ENCODE peak calls at places on chromosomes 7 and 10, in seven cellular contexts. A, L, K, H, Y, N and J are unnamed samples. For H3K27me3 and H3K36me3, the result is how much of the 10 kb centered on the place peaks cover.

GRCh38 chr10:127889605-127890195 is 3.0 kb downstream of the CLRN3 start:
- DNase-seq in A (no peak), L (no peak), K (peak), H (no peak), Y (no peak), N (no peak), J (no peak)

GRCh38 chr7:147492621-147493020 is 1097.9 kb upstream of the C7orf33 start:
- DNase-seq in A (no peak), L (no peak), K (peak), H (no peak), Y (no peak), N (no peak), J (no peak)

GRCh38 chr10:4131407-4132215 is 346.6 kb upstream of the KLF6 start:
- DNase-seq in A (peak), L (no peak), K (peak), H (no peak), Y (no peak), N (no peak), J (no peak)

GRCh38 chr10:52387744-52388143 is 73.7 kb downstream of the DKK1 start:
- DNase-seq in A (no peak), L (no peak), K (no peak), H (no peak), Y (no peak), N (no peak), J (no peak)

GRCh38 chr7:119197872-119198527 is 973.5 kb downstream of the ANKRD7 start:
- DNase-seq in A (no peak), L (peak), K (peak), H (no peak), Y (peak), N (peak), J (peak)

GRCh38 chr7:35647171-35647574 is 47.8 kb downstream of the HERPUD2 start:
- DNase-seq in A (no peak), L (no peak), K (no peak), H (no peak), Y (peak), N (no peak), J (peak)

GRCh38 chr10:89278034-89278535 is 23.8 kb upstream of the IFIT2 start:
- DNase-seq in A (no peak), L (peak), K (peak), H (no peak), Y (no peak), N (peak), J (no peak)

GRCh38 chr10:110083884-110084283 is 76.1 kb downstream of the ADD3 start:
- DNase-seq in A (no peak), L (no peak), K (peak), H (no peak), Y (no peak), N (no peak), J (no peak)

GRCh38 chr7:137579913-137580640 is 236.5 kb upstream of the PTN start:
- DNase-seq in A (no peak), L (no peak), K (peak), H (no peak), Y (no peak), N (no peak), J (no peak)

DNA sequence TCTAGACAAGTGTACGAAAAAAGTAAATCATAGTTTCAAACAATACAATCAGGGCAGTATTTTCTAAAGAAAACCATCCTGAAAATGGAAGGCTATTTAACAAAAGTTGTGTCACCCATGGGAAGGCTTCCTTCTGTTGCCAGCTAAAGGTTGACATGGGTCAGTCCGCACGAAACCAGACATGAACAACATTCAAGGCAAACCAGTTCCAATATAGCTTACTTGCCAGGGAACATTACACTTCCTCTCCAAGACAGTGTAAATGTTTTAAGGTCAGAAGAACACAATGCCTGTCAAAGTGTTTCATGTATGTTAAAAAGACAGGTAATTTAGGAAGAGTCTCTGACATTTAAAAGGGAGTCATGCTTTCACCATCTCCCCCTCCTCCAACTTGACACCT is 69.7 kb downstream of the CACNA2D1 start:
- DNase-seq in A (no peak), L (no peak), K (no peak), H (no peak), Y (no peak), N (no peak), J (no peak)
- H3K27me3 ChIP-seq in A (under half), L (under half), K (under half), H (under half), Y (under half), N (under half), J (under half)

GRCh38 chr7:50411333-50412028 is 38.7 kb downstream of the FIGNL1 start:
- DNase-seq in A (no peak), L (no peak), K (no peak), H (no peak), Y (no peak), N (no peak), J (no peak)
- H3K36me3 ChIP-seq in A (under half), L (under half), K (under half), H (under half), Y (under half), N (under half), J (under half)

DNA sequence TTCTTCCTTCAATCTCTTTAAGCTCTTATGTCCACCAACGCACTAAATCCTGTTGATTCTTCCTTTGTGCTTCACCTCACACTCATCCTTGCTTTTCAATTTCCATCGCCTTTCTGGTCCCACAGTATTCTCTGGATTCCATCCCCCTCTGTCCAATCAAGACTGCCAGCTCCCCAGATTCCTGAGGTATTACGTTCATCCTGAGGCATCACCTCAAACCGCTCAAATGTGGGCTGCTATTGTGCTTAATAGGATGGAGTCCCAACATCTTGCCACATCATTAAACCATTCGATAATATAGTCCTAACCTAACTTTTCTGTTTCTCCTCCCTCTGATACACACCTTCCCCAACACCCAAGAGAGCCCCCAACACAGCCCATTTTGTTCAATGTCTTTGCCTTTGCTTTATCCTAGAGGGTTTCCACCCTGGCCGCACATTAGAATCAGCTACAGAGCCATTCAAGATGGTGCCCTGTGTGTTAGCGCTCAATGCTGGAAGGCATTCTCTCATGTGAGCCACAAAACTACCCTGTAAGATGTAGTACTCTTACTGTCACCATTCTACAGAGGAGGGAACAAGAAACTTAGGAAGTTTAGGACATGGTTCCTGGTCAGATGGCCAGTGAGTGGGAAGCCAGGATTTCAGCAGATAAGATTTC is 79.5 kb upstream of the LEP start:
- DNase-seq in A (no peak), L (no peak), K (peak), H (no peak), Y (no peak), N (no peak), J (no peak)
- H3K27me3 ChIP-seq in A (under half), L (under half), K (under half), H (under half), Y (half or more), N (under half), J (under half)

GRCh38 chr10:387949-388660 is 252.8 kb downstream of the ZMYND11 start:
- DNase-seq in A (no peak), L (no peak), K (no peak), H (no peak), Y (no peak), N (no peak), J (no peak)
- H3K36me3 ChIP-seq in A (under half), L (under half), K (under half), H (under half), Y (under half), N (under half), J (under half)

DNA sequence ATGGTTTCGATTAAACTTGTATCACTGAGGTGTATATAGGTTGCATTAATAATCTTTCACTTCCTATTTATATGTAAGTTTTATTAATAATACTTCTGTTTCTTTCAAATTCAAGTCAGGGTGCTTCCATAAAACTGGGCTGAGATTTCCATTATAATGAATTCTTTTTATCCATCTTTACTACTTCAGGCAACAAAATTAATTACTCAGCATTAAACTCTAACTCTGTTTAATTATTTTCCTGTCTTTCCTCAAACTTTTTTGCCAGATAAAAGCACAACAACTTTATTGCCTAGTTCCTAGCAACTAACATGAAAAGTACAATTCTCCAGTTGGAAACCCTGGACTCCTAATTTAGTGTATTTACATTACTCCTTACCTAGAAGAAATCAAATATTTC is 3.0 kb upstream of the MINDY3 start:
- DNase-seq in A (no peak), L (no peak), K (no peak), H (no peak), Y (no peak), N (no peak), J (no peak)
- H3K27me3 ChIP-seq in A (under half), L (under half), K (under half), H (under half), Y (half or more), N (under half), J (under half)

DNA sequence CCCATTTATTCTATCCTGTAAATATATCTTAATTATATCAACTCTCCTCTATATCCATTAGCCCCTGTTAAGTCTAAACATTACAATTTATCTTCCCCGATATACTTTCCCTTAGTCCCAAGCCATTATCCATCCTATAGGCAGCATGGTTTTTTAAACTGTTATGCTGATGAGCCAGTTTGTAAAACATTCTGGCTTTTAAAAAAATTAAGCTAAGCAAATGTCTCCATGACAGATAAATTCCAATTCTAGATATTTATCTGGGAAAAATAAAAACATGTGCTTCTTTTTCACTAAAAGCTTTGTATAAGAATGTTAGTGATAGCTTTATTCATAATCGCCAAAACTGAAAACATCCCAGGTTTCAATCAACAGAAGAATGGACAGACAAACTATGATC is 183.2 kb upstream of the GNAI1 start:
- DNase-seq in A (no peak), L (no peak), K (no peak), H (no peak), Y (no peak), N (no peak), J (no peak)
- H3K36me3 ChIP-seq in A (under half), L (under half), K (under half), H (under half), Y (under half), N (under half), J (under half)

DNA sequence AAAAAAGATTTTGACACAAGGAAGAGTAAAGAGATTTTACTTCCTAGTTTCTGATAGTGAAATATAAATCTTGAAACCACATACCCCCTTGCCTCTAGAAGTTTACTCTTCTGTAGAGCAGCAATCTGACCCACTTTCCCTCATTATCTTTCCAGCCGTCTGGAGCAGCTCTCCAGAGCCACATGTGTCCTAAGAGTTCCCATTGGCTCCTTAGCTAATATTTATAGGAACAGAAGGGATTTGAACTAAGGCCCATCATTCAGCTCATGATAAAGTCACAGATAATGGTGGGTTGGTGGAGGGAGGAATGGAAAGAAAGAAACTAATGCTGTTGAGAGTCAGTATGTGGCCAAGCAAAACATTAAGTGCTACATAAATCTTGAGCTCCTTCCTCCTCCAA is 121.8 kb downstream of the INHBA start:
- DNase-seq in A (no peak), L (no peak), K (no peak), H (no peak), Y (no peak), N (no peak), J (no peak)
- H3K27me3 ChIP-seq in A (under half), L (under half), K (under half), H (under half), Y (under half), N (under half), J (under half)

GRCh38 chr7:134450296-134451000 is 8.5 kb downstream of the AKR1B1 start:
- DNase-seq in A (no peak), L (no peak), K (no peak), H (no peak), Y (no peak), N (no peak), J (no peak)

GRCh38 chr7:134449596-134450194 is 9.2 kb downstream of the AKR1B1 start:
- DNase-seq in A (no peak), L (no peak), K (peak), H (no peak), Y (no peak), N (no peak), J (no peak)

GRCh38 chr7:134446923-134447322 is 12.0 kb downstream of the AKR1B1 start:
- DNase-seq in A (no peak), L (no peak), K (no peak), H (no peak), Y (no peak), N (no peak), J (no peak)

GRCh38 chr7:134447383-134447782 is 11.5 kb downstream of the AKR1B1 start:
- DNase-seq in A (no peak), L (no peak), K (no peak), H (no peak), Y (no peak), N (no peak), J (no peak)

GRCh38 chr7:134448359-134449229 is 10.3 kb downstream of the AKR1B1 start:
- DNase-seq in A (no peak), L (no peak), K (peak), H (no peak), Y (no peak), N (no peak), J (no peak)
- H3K36me3 ChIP-seq in A (half or more), L (under half), K (under half), H (under half), Y (under half), N (half or more), J (under half)

GRCh38 chr7:151257990-151258389 is 9.5 kb upstream of the SMARCD3 start:
- DNase-seq in A (no peak), L (no peak), K (no peak), H (no peak), Y (no peak), N (no peak), J (no peak)
- H3K27me3 ChIP-seq in A (under half), L (under half), K (under half), H (under half), Y (under half), N (under half), J (under half)